ENCODE peak calls at places on chromosomes 5 and 9, in eight cellular contexts. E is heart right ventricle, F is pancreas, T is lung, L is left ventricle myocardium inferior, S is gastrocnemius medialis, I is right atrium auricular region, P is AG04450. H is an unnamed sample. For H3K9me3, the result is how much of the 10 kb centered on the place peaks cover.

GRCh38 chr9:6703898-6704639 is 53.7 kb upstream of the KDM4C start:
- DNase-seq in E (peak), F (peak), T (peak), L (peak), S (peak), I (peak), P (peak), H (peak)

GRCh38 chr5:57171818-57172465 is 1.9 kb upstream of the GPBP1 start:
- DNase-seq in E (no peak), F (no peak), T (peak), L (no peak), S (no peak), I (no peak), P (no peak), H (no peak)

GRCh38 chr5:163563880-163564279 is 58.5 kb downstream of the MAT2B start:
- DNase-seq in E (no peak), F (no peak), T (no peak), L (no peak), S (no peak), I (no peak), P (no peak), H (no peak)

GRCh38 chr5:169742773-169743296 is 105.8 kb downstream of the DOCK2 start:
- DNase-seq in E (no peak), F (no peak), T (no peak), L (no peak), S (no peak), I (no peak), P (peak), H (no peak)

GRCh38 chr5:120055858-120056257 is 408.2 kb upstream of the PRR16 start:
- DNase-seq in E (no peak), F (no peak), T (no peak), L (no peak), S (no peak), I (no peak), P (peak), H (no peak)

GRCh38 chr9:89542461-89543021 is 44.6 kb upstream of the SEMA4D start:
- DNase-seq in E (no peak), F (no peak), T (no peak), L (no peak), S (no peak), I (no peak), P (no peak), H (no peak)

GRCh38 chr5:150209020-150209635 is 19.3 kb downstream of the SLC6A7 start:
- DNase-seq in E (no peak), F (no peak), T (peak), L (no peak), S (no peak), I (no peak), P (no peak), H (no peak)

GRCh38 chr5:157289164-157289819 is 23.4 kb downstream of the CYFIP2 start:
- DNase-seq in E (no peak), F (no peak), T (no peak), L (no peak), S (no peak), I (no peak), P (no peak), H (no peak)

GRCh38 chr5:159602434-159602833 is 272.1 kb upstream of the IL12B start:
- DNase-seq in E (no peak), F (no peak), T (no peak), L (no peak), S (no peak), I (no peak), P (no peak), H (no peak)

GRCh38 chr9:85994191-85994590 is 53.2 kb downstream of the NAA35 start:
- DNase-seq in E (no peak), F (no peak), T (no peak), L (no peak), S (no peak), I (no peak), P (no peak), H (no peak)

GRCh38 chr5:27511061-27511460 is 472.7 kb upstream of the CDH9 start:
- DNase-seq in E (no peak), F (no peak), T (no peak), L (no peak), S (no peak), I (no peak), P (no peak), H (no peak)

GRCh38 chr9:108273988-108274387 is 581.8 kb downstream of the ACTL7B start:
- DNase-seq in E (no peak), F (no peak), T (no peak), L (no peak), S (no peak), I (no peak), P (no peak), H (no peak)

GRCh38 chr9:30932226-30932625 is 1452.2 kb upstream of the ACO1 start:
- DNase-seq in E (no peak), F (no peak), T (no peak), L (no peak), S (no peak), I (no peak), P (no peak), H (no peak)

GRCh38 chr5:173201636-173202265 is 33.3 kb downstream of the NKX2-5 start:
- DNase-seq in E (no peak), F (no peak), T (no peak), L (no peak), S (no peak), I (no peak), P (peak), H (no peak)

GRCh38 chr5:78518365-78519197 is 130.0 kb downstream of the LHFPL2 start:
- DNase-seq in E (peak), F (peak), T (peak), L (peak), S (peak), I (peak), P (peak), H (no peak)

GRCh38 chr9:69975681-69976080 is 68.0 kb upstream of the MAMDC2 start:
- DNase-seq in E (no peak), F (no peak), T (no peak), L (no peak), S (no peak), I (no peak), P (no peak), H (no peak)

GRCh38 chr5:86684222-86684621 is 66.5 kb downstream of the COX7C start:
- DNase-seq in E (no peak), F (no peak), T (no peak), L (no peak), S (no peak), I (no peak), P (no peak), H (no peak)

GRCh38 chr5:52811067-52811749 is 23.5 kb downstream of the ITGA1 start:
- DNase-seq in E (no peak), F (no peak), T (no peak), L (no peak), S (no peak), I (no peak), P (no peak), H (no peak)

GRCh38 chr9:117768740-117769400 is 64.7 kb downstream of the TLR4 start:
- DNase-seq in E (no peak), F (no peak), T (no peak), L (no peak), S (no peak), I (no peak), P (no peak), H (no peak)

GRCh38 chr9:127810378-127811187 is 7.9 kb downstream of the FPGS start:
- DNase-seq in E (no peak), F (no peak), T (no peak), L (no peak), S (no peak), I (no peak), P (no peak), H (no peak)

GRCh38 chr5:19853616-19854240 is 134.3 kb downstream of the CDH18 start:
- DNase-seq in E (no peak), F (no peak), T (no peak), L (no peak), S (no peak), I (no peak), P (peak), H (no peak)

GRCh38 chr5:56264417-56265025 is 31.4 kb upstream of the ANKRD55 start:
- DNase-seq in E (no peak), F (no peak), T (no peak), L (no peak), S (no peak), I (no peak), P (no peak), H (no peak)

GRCh38 chr9:88233091-88233490 is 94.8 kb upstream of the SPATA31C2 start:
- DNase-seq in E (no peak), F (no peak), T (no peak), L (no peak), S (no peak), I (no peak), P (no peak), H (no peak)

GRCh38 chr9:129624168-129624759 is 1.7 kb upstream of the NTMT1 start:
- DNase-seq in E (peak), F (no peak), T (peak), L (no peak), S (no peak), I (no peak), P (no peak), H (peak)

GRCh38 chr5:53095931-53096525 is 13.5 kb downstream of the MOCS2 start:
- DNase-seq in E (no peak), F (no peak), T (peak), L (peak), S (peak), I (peak), P (peak), H (peak)

GRCh38 chr5:135930029-135930948 is 24.5 kb downstream of the LECT2 start:
- DNase-seq in E (peak), F (peak), T (no peak), L (no peak), S (no peak), I (no peak), P (no peak), H (no peak)

GRCh38 chr5:1039210-1039548 is 30.6 kb downstream of the NKD2 start:
- DNase-seq in E (peak), F (peak), T (no peak), L (peak), S (no peak), I (no peak), P (no peak), H (no peak)

GRCh38 chr9:94623253-94623652 is 16.1 kb downstream of the FBP1 start:
- DNase-seq in E (peak), F (peak), T (no peak), L (no peak), S (no peak), I (no peak), P (no peak), H (no peak)

GRCh38 chr9:708182-708555 is 133.3 kb upstream of the DMRT1 start:
- DNase-seq in E (no peak), F (no peak), T (no peak), L (no peak), S (no peak), I (no peak), P (no peak), H (no peak)

GRCh38 chr9:132006657-132007370 is 72.9 kb downstream of the MED27 start:
- DNase-seq in E (no peak), F (no peak), T (no peak), L (no peak), S (no peak), I (no peak), P (no peak), H (no peak)

GRCh38 chr5:52010430-52010829 is 627.2 kb downstream of the ISL1 start:
- DNase-seq in E (no peak), F (no peak), T (no peak), L (no peak), S (no peak), I (no peak), P (no peak), H (no peak)

GRCh38 chr9:93083592-93084470 is 12.2 kb upstream of the CARD19 start:
- DNase-seq in E (no peak), F (peak), T (no peak), L (no peak), S (peak), I (no peak), P (no peak), H (no peak)

GRCh38 chr5:147712583-147712982 is 69.9 kb downstream of the JAKMIP2 start:
- DNase-seq in E (no peak), F (no peak), T (no peak), L (no peak), S (no peak), I (no peak), P (no peak), H (no peak)

GRCh38 chr9:126496781-126497667 is 116.7 kb upstream of the LMX1B start:
- DNase-seq in E (no peak), F (peak), T (no peak), L (no peak), S (no peak), I (no peak), P (no peak), H (no peak)

GRCh38 chr9:131594906-131595675 is 49.8 kb downstream of the PRRT1B start:
- DNase-seq in E (no peak), F (no peak), T (no peak), L (no peak), S (no peak), I (no peak), P (no peak), H (no peak)

GRCh38 chr5:16345454-16345853 is 120.1 kb downstream of the ZNF622 start:
- DNase-seq in E (no peak), F (no peak), T (no peak), L (no peak), S (no peak), I (no peak), P (no peak), H (no peak)

GRCh38 chr9:4844031-4844430 is 51.3 kb downstream of the RCL1 start:
- DNase-seq in E (no peak), F (no peak), T (no peak), L (no peak), S (no peak), I (no peak), P (no peak), H (no peak)

GRCh38 chr5:2753452-2754409 is 2.3 kb upstream of the IRX2 start:
- DNase-seq in E (no peak), F (no peak), T (no peak), L (no peak), S (no peak), I (no peak), P (no peak), H (no peak)

GRCh38 chr5:2751592-2752021 is at the start of gene IRX2:
- DNase-seq in E (peak), F (no peak), T (peak), L (peak), S (no peak), I (peak), P (no peak), H (no peak)

GRCh38 chr5:2754621-2755370 is 3.3 kb upstream of the IRX2 start:
- DNase-seq in E (no peak), F (peak), T (no peak), L (no peak), S (no peak), I (peak), P (no peak), H (no peak)

GRCh38 chr5:2752059-2752874 is 790 bp upstream of the IRX2 start:
- DNase-seq in E (peak), F (peak), T (peak), L (no peak), S (no peak), I (no peak), P (no peak), H (no peak)

GRCh38 chr5:2752875-2753435 is 1.5 kb upstream of the IRX2 start:
- DNase-seq in E (no peak), F (no peak), T (no peak), L (no peak), S (no peak), I (peak), P (no peak), H (no peak)
- TF ChIP-seq CTCF in E (no peak), F (no peak), T (no peak), L (no peak), S (no peak), I (no peak), P (no peak), H (no peak)

GRCh38 chr5:91139572-91140200 is 243.4 kb downstream of the ARRDC3 start:
- DNase-seq in E (no peak), F (no peak), T (no peak), L (no peak), S (no peak), I (no peak), P (no peak), H (no peak)
- H3K27ac ChIP-seq in E (no peak), F (no peak), T (peak), L (peak), S (no peak), I (no peak), P (no peak), H (no peak)

DNA sequence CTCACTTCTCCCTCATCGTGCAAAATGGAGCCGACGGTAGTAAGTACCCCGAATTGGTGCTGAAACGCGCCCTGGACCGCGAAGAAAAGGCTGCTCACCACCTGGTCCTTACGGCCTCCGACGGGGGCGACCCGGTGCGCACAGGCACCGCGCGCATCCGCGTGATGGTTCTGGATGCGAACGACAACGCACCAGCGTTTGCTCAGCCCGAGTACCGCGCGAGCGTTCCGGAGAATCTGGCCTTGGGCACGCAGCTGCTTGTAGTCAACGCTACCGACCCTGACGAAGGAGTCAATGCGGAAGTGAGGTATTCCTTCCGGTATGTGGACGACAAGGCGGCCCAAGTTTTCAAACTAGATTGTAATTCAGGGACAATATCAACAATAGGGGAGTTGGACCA is 979 bp downstream of the PCDHGA12 start:
- DNase-seq in E (no peak), F (peak), T (no peak), L (no peak), S (no peak), I (no peak), P (no peak), H (no peak)
- H3K9me3 ChIP-seq in E (half or more), F (under half), T (under half), L (half or more), S (under half), I (under half), P (half or more), H (under half)

GRCh38 chr5:125411163-125412050 is 665.0 kb upstream of the ZNF608 start:
- DNase-seq in E (no peak), F (no peak), T (no peak), L (no peak), S (no peak), I (no peak), P (no peak), H (no peak)

GRCh38 chr5:125413861-125414260 is 667.4 kb upstream of the ZNF608 start:
- DNase-seq in E (no peak), F (no peak), T (no peak), L (no peak), S (no peak), I (no peak), P (no peak), H (no peak)

GRCh38 chr5:125410501-125411162 is 664.2 kb upstream of the ZNF608 start:
- DNase-seq in E (no peak), F (no peak), T (no peak), L (no peak), S (no peak), I (no peak), P (no peak), H (no peak)

GRCh38 chr5:125412561-125413535 is 666.4 kb upstream of the ZNF608 start:
- DNase-seq in E (peak), F (peak), T (peak), L (peak), S (peak), I (peak), P (peak), H (no peak)

DNA sequence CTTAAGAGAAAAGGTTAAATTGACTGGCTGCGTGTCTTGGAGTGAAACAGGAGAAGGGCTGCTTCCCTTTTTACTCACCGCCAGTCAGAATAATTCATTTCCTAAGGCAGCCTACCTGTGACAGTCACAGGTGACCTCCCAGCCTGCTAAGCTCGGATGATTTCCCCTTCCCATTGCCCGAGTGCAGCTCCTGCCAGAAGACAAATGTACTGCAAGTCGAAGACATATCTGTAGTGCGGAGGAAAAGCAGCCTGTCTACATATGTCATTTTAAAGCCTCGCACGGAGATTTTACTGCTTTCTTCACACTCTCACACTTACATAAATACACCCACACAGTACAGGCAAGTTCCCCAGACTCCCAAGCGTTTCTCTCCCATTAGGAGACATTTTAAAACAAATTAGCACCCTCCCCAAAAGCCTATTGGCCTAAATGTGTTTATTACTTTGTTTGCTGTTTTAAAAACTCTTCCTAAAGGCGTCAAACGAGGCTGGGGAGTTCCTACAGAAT is 665.7 kb upstream of the ZNF608 start:
- DNase-seq in E (no peak), F (no peak), T (no peak), L (no peak), S (peak), I (no peak), P (no peak), H (no peak)
- TF ChIP-seq CTCF in E (no peak), F (no peak), T (no peak), L (no peak), S (no peak), I (no peak), P (no peak), H (no peak)

H was measured in CD4-positive, alpha-beta T cell.